ENCODE peak calls at places on chromosomes 11 and 22, in four cellular contexts. One of them, this sample, is unnamed.

GRCh38 chr11:134028368-134028920 is 40.4 kb upstream of the JAM3 start:
- DNase-seq in DMS 273 treated with DMSO at 0.1 percent for 48 hours: no peak
- DNase-seq in GM13977: no peak
- DNase-seq in Karpas-422: no peak
- DNase-seq in this sample: no peak

GRCh38 chr11:67698247-67698646 is 23.8 kb upstream of the ALDH3B2 start:
- DNase-seq in GM13977: no peak
- DNase-seq in DMS 273 treated with DMSO at 0.1 percent for 48 hours: no peak
- DNase-seq in Karpas-422: peak; percentile 87
- DNase-seq in this sample: no peak

GRCh38 chr22:24827305-24827704 is 21.3 kb downstream of the SGSM1 start:
- DNase-seq in Karpas-422: no peak
- DNase-seq in GM13977: no peak
- DNase-seq in DMS 273 treated with DMSO at 0.1 percent for 48 hours: no peak
- DNase-seq in this sample: no peak

GRCh38 chr22:42895087-42895486 is 38.0 kb upstream of the ARFGAP3 start:
- DNase-seq in GM13977: peak; percentile 71
- DNase-seq in Karpas-422: no peak
- DNase-seq in DMS 273 treated with DMSO at 0.1 percent for 48 hours: no peak
- DNase-seq in this sample: no peak

GRCh38 chr11:130300567-130300966 is 14.2 kb downstream of the ZBTB44 start:
- DNase-seq in DMS 273 treated with DMSO at 0.1 percent for 48 hours: no peak
- DNase-seq in GM13977: no peak
- DNase-seq in Karpas-422: peak; percentile 46
- DNase-seq in this sample: no peak

GRCh38 chr11:126378763-126379162 is 23.3 kb downstream of the ST3GAL4 start:
- DNase-seq in Karpas-422: no peak
- DNase-seq in GM13977: no peak
- DNase-seq in DMS 273 treated with DMSO at 0.1 percent for 48 hours: no peak
- DNase-seq in this sample: no peak

GRCh38 chr22:18987765-18988164 is 51.7 kb upstream of the PRODH start:
- DNase-seq in Karpas-422: no peak
- DNase-seq in DMS 273 treated with DMSO at 0.1 percent for 48 hours: no peak
- DNase-seq in GM13977: peak; percentile 64
- DNase-seq in this sample: no peak

GRCh38 chr11:125953401-125953935 is 7.6 kb downstream of the VSIG10L2 start:
- DNase-seq in Karpas-422: no peak
- DNase-seq in DMS 273 treated with DMSO at 0.1 percent for 48 hours: no peak
- DNase-seq in GM13977: no peak
- DNase-seq in this sample: no peak

GRCh38 chr11:133163463-133164419 is 368.6 kb downstream of the OPCML start:
- DNase-seq in GM13977: peak; percentile 50
- DNase-seq in DMS 273 treated with DMSO at 0.1 percent for 48 hours: peak; percentile 9
- DNase-seq in Karpas-422: peak; percentile 66
- DNase-seq in this sample: peak; percentile 15

GRCh38 chr22:49506010-49506400 is 321.7 kb downstream of the BRD1 start:
- DNase-seq in DMS 273 treated with DMSO at 0.1 percent for 48 hours: no peak
- DNase-seq in Karpas-422: no peak
- DNase-seq in GM13977: no peak
- DNase-seq in this sample: no peak

GRCh38 chr11:5345831-5346230 is 2.5 kb upstream of the OR51B5 start:
- DNase-seq in GM13977: no peak
- DNase-seq in Karpas-422: no peak
- DNase-seq in DMS 273 treated with DMSO at 0.1 percent for 48 hours: no peak
- DNase-seq in this sample: no peak

GRCh38 chr22:17797721-17798559 is 23.7 kb upstream of the BID start:
- DNase-seq in Karpas-422: no peak
- DNase-seq in DMS 273 treated with DMSO at 0.1 percent for 48 hours: no peak
- DNase-seq in GM13977: peak; percentile 85
- DNase-seq in this sample: no peak

GRCh38 chr11:108135845-108136599 is 14.7 kb downstream of the ACAT1 start:
- DNase-seq in Karpas-422: peak; percentile 84
- DNase-seq in DMS 273 treated with DMSO at 0.1 percent for 48 hours: no peak
- DNase-seq in GM13977: peak; percentile 44
- DNase-seq in this sample: no peak

GRCh38 chr11:2097356-2097997 is 41.7 kb downstream of the IGF2 start:
- DNase-seq in GM13977: no peak
- DNase-seq in DMS 273 treated with DMSO at 0.1 percent for 48 hours: no peak
- DNase-seq in Karpas-422: no peak
- DNase-seq in this sample: peak; percentile 77

GRCh38 chr22:27108425-27109114 is 451.2 kb downstream of the MIAT start:
- DNase-seq in DMS 273 treated with DMSO at 0.1 percent for 48 hours: no peak
- DNase-seq in Karpas-422: no peak
- DNase-seq in GM13977: no peak
- DNase-seq in this sample: no peak

GRCh38 chr11:69463181-69463891 is 18.1 kb upstream of the LINC01488 start:
- DNase-seq in DMS 273 treated with DMSO at 0.1 percent for 48 hours: no peak
- DNase-seq in Karpas-422: no peak
- DNase-seq in GM13977: no peak
- DNase-seq in this sample: peak; percentile 60

This sample was measured in astrocyte of the cerebellum.